ENCODE peak calls at places on chromosomes 13 and 19, in five cellular contexts. M is skeletal muscle cell; N is GM04504; W is GM12864; A is CD4-positive, alpha-beta memory T cell. H is an unnamed sample.

GRCh38 chr13:89375839-89376238 is 1704.7 kb downstream of the SLITRK5 start:
- DNase-seq in M (peak), A (no peak), W (no peak), N (no peak), H (no peak)

GRCh38 chr19:33430674-33431277 is 57.3 kb downstream of the CEBPG start:
- DNase-seq in A (peak), W (peak), N (peak), M (peak), H (peak)

GRCh38 chr13:30895773-30896172 is 10.3 kb upstream of the MEDAG start:
- DNase-seq in W (no peak), A (no peak), M (peak), N (peak), H (no peak)

GRCh38 chr13:41018583-41018909 is 570 bp downstream of the ELF1 start:
- DNase-seq in M (no peak), W (no peak), N (no peak), A (no peak), H (no peak)

GRCh38 chr13:71499235-71499634 is 367.8 kb downstream of the DACH1 start:
- DNase-seq in A (no peak), N (no peak), M (no peak), W (no peak), H (no peak)

GRCh38 chr19:46073268-46073922 is 32.6 kb upstream of the IGFL4 start:
- DNase-seq in N (no peak), A (no peak), W (no peak), M (no peak), H (no peak)

GRCh38 chr13:92966341-92966740 is 260.3 kb upstream of the GPC6 start:
- DNase-seq in A (no peak), N (no peak), M (no peak), W (no peak), H (no peak)

GRCh38 chr13:106695139-106695538 is 127.2 kb upstream of the ARGLU1 start:
- DNase-seq in W (no peak), N (no peak), A (no peak), M (no peak), H (no peak)

GRCh38 chr19:46081928-46082727 is 41.3 kb upstream of the IGFL4 start:
- DNase-seq in W (no peak), A (peak), M (no peak), N (peak), H (no peak)

GRCh38 chr13:23778007-23778687 is 111.1 kb downstream of the MIPEP start:
- DNase-seq in A (no peak), N (no peak), W (no peak), M (peak), H (no peak)

GRCh38 chr19:36054733-36055686 is at the start of gene WDR62:
- DNase-seq in W (peak), N (no peak), A (no peak), M (peak), H (peak)

GRCh38 chr19:44092108-44092507 is 2.1 kb upstream of the ZNF224 start:
- DNase-seq in W (no peak), M (no peak), A (no peak), N (no peak), H (no peak)

GRCh38 chr13:46142692-46143238 is 37.9 kb upstream of the CPB2 start:
- DNase-seq in M (no peak), N (no peak), W (no peak), A (no peak), H (no peak)

GRCh38 chr19:5948697-5949564 is 29.0 kb downstream of the RANBP3 start:
- DNase-seq in W (no peak), A (no peak), N (no peak), M (no peak), H (no peak)

GRCh38 chr13:34657716-34658115 is 284.4 kb upstream of the NBEA start:
- DNase-seq in W (no peak), N (peak), M (peak), A (no peak), H (no peak)

GRCh38 chr13:73984949-73985691 is 149.1 kb downstream of the KLF12 start:
- DNase-seq in W (no peak), N (no peak), A (peak), M (no peak), H (no peak)

GRCh38 chr19:47719047-47719885 is 6.0 kb downstream of the EHD2 start:
- DNase-seq in W (no peak), M (peak), A (no peak), N (peak), H (peak)

GRCh38 chr19:12825259-12826131 is 8.9 kb downstream of the RTBDN start:
- DNase-seq in N (no peak), W (no peak), A (no peak), M (no peak), H (no peak)

GRCh38 chr19:2720777-2721569 is at the start of gene DIRAS1:
- DNase-seq in A (no peak), W (no peak), M (no peak), N (no peak), H (no peak)

GRCh38 chr19:56866563-56866962 is 26.0 kb upstream of the PEG3 start:
- DNase-seq in W (no peak), M (no peak), N (no peak), A (no peak), H (no peak)

GRCh38 chr19:2015611-2015950 is at the start of gene BTBD2:
- DNase-seq in M (peak), A (no peak), W (peak), N (peak), H (no peak)

GRCh38 chr13:26663801-26664200 is 96.8 kb downstream of the GPR12 start:
- DNase-seq in N (no peak), W (no peak), M (no peak), A (no peak), H (no peak)

GRCh38 chr13:73411067-73411809 is 352.4 kb downstream of the KLF5 start:
- DNase-seq in N (no peak), W (no peak), M (no peak), A (no peak), H (no peak)

GRCh38 chr13:40094056-40094455 is 438.6 kb downstream of the COG6 start:
- DNase-seq in W (no peak), A (no peak), M (no peak), N (no peak), H (no peak)

H was measured in amygdala.